ENCODE peak calls at places on chromosomes 6 and 20, in four cellular contexts. O is HT1080; T is Calu3; A is CD4-positive, alpha-beta T cell. S is an unnamed sample.

GRCh38 chr6:56594699-56595098 is 48.0 kb downstream of the DST start:
- DNase-seq in T (no peak), O (no peak), A (no peak), S (no peak)

GRCh38 chr20:57319584-57319983 is 10.0 kb upstream of the SPO11 start:
- DNase-seq in O (no peak), A (no peak), T (no peak), S (no peak)

GRCh38 chr20:24668384-24668702 is 198.9 kb downstream of the SYNDIG1 start:
- DNase-seq in T (no peak), O (no peak), A (no peak), S (no peak)

GRCh38 chr6:101926149-101926925 is 532.8 kb downstream of the GRIK2 start:
- DNase-seq in A (no peak), O (no peak), T (no peak), S (no peak)

GRCh38 chr6:155850408-155850841 is 394.8 kb upstream of the NOX3 start:
- DNase-seq in A (no peak), T (no peak), O (peak; percentile 89), S (no peak)

GRCh38 chr6:32126880-32127279 is 1.2 kb downstream of the ATF6B start:
- DNase-seq in A (no peak), T (no peak), O (no peak), S (no peak)

GRCh38 chr6:34132486-34133185 is 13.3 kb downstream of the GRM4 start:
- DNase-seq in O (no peak), T (peak; percentile 77), A (no peak), S (no peak)

GRCh38 chr6:45923831-45924391 is 91.7 kb downstream of the CLIC5 start:
- DNase-seq in T (no peak), O (peak; percentile 46), A (no peak), S (no peak)

GRCh38 chr6:148816117-148816516 is 69.3 kb downstream of the UST start:
- DNase-seq in A (no peak), O (no peak), T (no peak), S (no peak)

GRCh38 chr6:167532410-167533294 is 207.8 kb downstream of the TTLL2 start:
- DNase-seq in O (peak; percentile 33), T (no peak), A (no peak), S (no peak)

GRCh38 chr20:57400262-57400701 is 9.1 kb downstream of the RBM38 start:
- DNase-seq in O (no peak), T (no peak), A (no peak), S (no peak)

GRCh38 chr20:1567392-1568165 is 10.1 kb upstream of the SIRPD start:
- DNase-seq in T (no peak), A (no peak), O (peak; percentile 97), S (no peak)

GRCh38 chr6:130385059-130385695 is 19.4 kb downstream of the TMEM200A start:
- DNase-seq in A (no peak), T (no peak), O (no peak), S (no peak)

GRCh38 chr6:3697609-3698008 is 53.9 kb downstream of the PXDC1 start:
- DNase-seq in T (no peak), O (peak; percentile 47), A (no peak), S (no peak)

GRCh38 chr6:170290306-170291128 is at the start of gene DLL1:
- DNase-seq in A (no peak), T (no peak), O (peak; percentile 24), S (peak; percentile 27)

GRCh38 chr20:41175201-41175651 is 37.9 kb downstream of the PLCG1 start:
- DNase-seq in T (no peak), A (no peak), O (no peak), S (no peak)

GRCh38 chr20:1327241-1327653 is 1.7 kb downstream of the SDCBP2 start:
- DNase-seq in T (no peak), O (peak; percentile 50), A (no peak), S (no peak)

GRCh38 chr6:135299256-135299655 is 118.1 kb downstream of the MYB start:
- DNase-seq in A (no peak), T (no peak), O (peak; percentile 44), S (no peak)

GRCh38 chr20:58142843-58143185 is 85.6 kb downstream of the ANKRD60 start:
- DNase-seq in O (no peak), A (no peak), T (no peak), S (no peak)

GRCh38 chr6:41358503-41358902 is 23.1 kb downstream of the NCR2 start:
- DNase-seq in T (no peak), O (no peak), A (no peak), S (no peak)

GRCh38 chr6:63573899-63574553 is 1.7 kb downstream of the LOC128125822 start:
- DNase-seq in T (peak; percentile 79), O (peak; percentile 78), A (peak; percentile 7), S (no peak)

GRCh38 chr20:34089655-34090324 is 22.3 kb downstream of the EIF2S2 start:
- DNase-seq in A (no peak), O (no peak), T (no peak), S (no peak)

GRCh38 chr6:7169296-7169721 is 61.5 kb downstream of the RREB1 start:
- DNase-seq in T (no peak), O (no peak), A (no peak), S (no peak)

GRCh38 chr6:144477396-144477795 is 192.3 kb downstream of the UTRN start:
- DNase-seq in O (no peak), T (no peak), A (no peak), S (no peak)

GRCh38 chr6:107491791-107492674 is 2.1 kb downstream of the SOBP start:
- DNase-seq in A (no peak), T (no peak), O (peak; percentile 42), S (no peak)

GRCh38 chr6:7747016-7747415 is 21.1 kb downstream of the BMP6 start:
- DNase-seq in A (no peak), O (no peak), T (no peak), S (no peak)

GRCh38 chr6:5501837-5502236 is 240.5 kb downstream of the FARS2 start:
- DNase-seq in T (no peak), A (no peak), O (no peak), S (no peak)

GRCh38 chr20:50464026-50464724 is 46.0 kb upstream of the PTPN1 start:
- DNase-seq in T (peak; percentile 69), O (peak; percentile 71), A (peak; percentile 35), S (peak; percentile 37)

GRCh38 chr6:56359201-56359899 is 112.0 kb upstream of the COL21A1 start:
- DNase-seq in O (peak; percentile 78), T (peak; percentile 65), A (peak; percentile 28), S (no peak)

GRCh38 chr6:35052694-35053565 is 88.2 kb downstream of the TCP11 start:
- DNase-seq in T (no peak), A (no peak), O (no peak), S (no peak)

GRCh38 chr6:140857734-140858380 is 1274.9 kb upstream of the GJE1 start:
- DNase-seq in T (no peak), A (no peak), O (peak; percentile 60), S (no peak)

GRCh38 chr6:161198176-161198575 is 75.7 kb downstream of the AGPAT4 start:
- DNase-seq in O (no peak), T (no peak), A (no peak), S (no peak)

GRCh38 chr6:105606871-105607421 is 204.1 kb upstream of the PREP start:
- DNase-seq in A (no peak), O (no peak), T (no peak), S (no peak)

GRCh38 chr6:107185570-107185969 is 70.3 kb upstream of the BEND3 start:
- DNase-seq in O (no peak), A (no peak), T (no peak), S (no peak)

GRCh38 chr6:146305098-146305497 is 238.5 kb upstream of the RAB32 start:
- DNase-seq in O (peak; percentile 30), T (no peak), A (no peak), S (no peak)

GRCh38 chr20:36528875-36529425 is 12.4 kb upstream of the MYL9 start:
- DNase-seq in T (no peak), O (no peak), A (no peak), S (no peak)

GRCh38 chr6:111559193-111560097 is 46.2 kb downstream of the TRAF3IP2 start:
- DNase-seq in A (no peak), T (no peak), O (no peak), S (no peak)

S was measured in T-helper 1 cell.